ENCODE peak calls at places on chromosomes 6 and 20, in ten cellular contexts. W is PC-3, D is psoas muscle, T is tibial artery, C is heart right ventricle, F is fibroblast of lung, Q is HCT116, P is left ventricle myocardium inferior, B is GM23248, S is heart left ventricle. E is an unnamed sample. For H3K4me1, the result is how much of the 10 kb centered on the place peaks cover.

GRCh38 chr20:63427724-63428330 is 44.6 kb downstream of the KCNQ2 start:
- DNase-seq in W (no peak), D (no peak), T (no peak), C (no peak), F (no peak), Q (no peak), P (no peak), B (no peak), S (no peak), E (no peak)

GRCh38 chr6:135269399-135270005 is 88.4 kb downstream of the MYB start:
- DNase-seq in W (no peak), D (no peak), T (no peak), C (no peak), F (no peak), Q (no peak), P (no peak), B (no peak), S (no peak), E (no peak)

GRCh38 chr6:118509009-118509617 is 39.0 kb upstream of the PLN start:
- DNase-seq in W (peak), D (no peak), T (no peak), C (peak), F (peak), Q (peak), P (no peak), B (peak), S (peak), E (no peak)

GRCh38 chr6:29824144-29824543 is 3.5 kb upstream of the HLA-G start:
- DNase-seq in W (no peak), D (no peak), T (no peak), C (no peak), F (no peak), Q (no peak), P (no peak), B (no peak), S (no peak), E (no peak)

GRCh38 chr6:24283043-24283985 is 74.5 kb downstream of the DCDC2 start:
- DNase-seq in W (peak), D (peak), T (peak), C (peak), F (peak), Q (peak), P (peak), B (peak), S (peak), E (peak)

GRCh38 chr6:53854843-53855567 is 60.2 kb downstream of the LRRC1 start:
- DNase-seq in W (no peak), D (no peak), T (no peak), C (no peak), F (no peak), Q (no peak), P (no peak), B (no peak), S (no peak), E (peak)

GRCh38 chr6:79506251-79506650 is 31.0 kb downstream of the LCA5 start:
- DNase-seq in W (peak), D (no peak), T (no peak), C (no peak), F (no peak), Q (no peak), P (no peak), B (peak), S (no peak), E (peak)

GRCh38 chr6:166935353-166935752 is 21.0 kb downstream of the RNASET2 start:
- DNase-seq in W (no peak), D (no peak), T (no peak), C (no peak), F (no peak), Q (no peak), P (no peak), B (no peak), S (no peak), E (no peak)

GRCh38 chr6:1321715-1322114 is 9.8 kb downstream of the FOXQ1 start:
- DNase-seq in W (no peak), D (no peak), T (no peak), C (no peak), F (peak), Q (no peak), P (no peak), B (peak), S (no peak), E (no peak)

GRCh38 chr6:88574666-88575065 is 388.8 kb downstream of the RNGTT start:
- DNase-seq in W (no peak), D (no peak), T (no peak), C (no peak), F (no peak), Q (no peak), P (no peak), B (no peak), S (no peak), E (no peak)

GRCh38 chr20:2745936-2746635 is 53.5 kb downstream of the EBF4 start:
- DNase-seq in W (no peak), D (no peak), T (no peak), C (no peak), F (no peak), Q (no peak), P (no peak), B (no peak), S (no peak), E (no peak)

GRCh38 chr6:147166360-147166944 is 37.8 kb upstream of the STXBP5 start:
- DNase-seq in W (no peak), D (no peak), T (no peak), C (no peak), F (peak), Q (no peak), P (no peak), B (no peak), S (no peak), E (peak)

GRCh38 chr6:135880066-135880972 is 28.8 kb downstream of the PDE7B start:
- DNase-seq in W (peak), D (no peak), T (no peak), C (no peak), F (peak), Q (no peak), P (no peak), B (peak), S (no peak), E (peak)

GRCh38 chr6:167699141-167700036 is 127.3 kb upstream of the AFDN start:
- DNase-seq in W (peak), D (peak), T (peak), C (peak), F (no peak), Q (no peak), P (peak), B (peak), S (peak), E (no peak)

GRCh38 chr20:25076731-25077609 is 5.0 kb downstream of the VSX1 start:
- DNase-seq in W (peak), D (no peak), T (no peak), C (no peak), F (no peak), Q (peak), P (no peak), B (peak), S (no peak), E (peak)

GRCh38 chr6:143772110-143772509 is 71.0 kb upstream of the LTV1 start:
- DNase-seq in W (no peak), D (no peak), T (no peak), C (no peak), F (no peak), Q (no peak), P (no peak), B (peak), S (no peak), E (no peak)

GRCh38 chr20:7859371-7859802 is 80.9 kb downstream of the HAO1 start:
- DNase-seq in W (peak), D (no peak), T (no peak), C (peak), F (peak), Q (no peak), P (no peak), B (peak), S (no peak), E (peak)

GRCh38 chr6:152378154-152378553 is 259.0 kb downstream of the SYNE1 start:
- DNase-seq in W (peak), D (no peak), T (no peak), C (no peak), F (no peak), Q (no peak), P (no peak), B (peak), S (no peak), E (peak)

GRCh38 chr20:23889775-23890187 is 10.2 kb upstream of the CST5 start:
- DNase-seq in W (peak), D (peak), T (no peak), C (peak), F (peak), Q (peak), P (peak), B (peak), S (peak), E (peak)

GRCh38 chr6:110682460-110682853 is 132.8 kb downstream of the CDK19 start:
- DNase-seq in W (peak), D (no peak), T (peak), C (peak), F (peak), Q (peak), P (no peak), B (peak), S (peak), E (peak)

GRCh38 chr6:75842191-75842590 is 93.2 kb downstream of the MYO6 start:
- DNase-seq in W (no peak), D (no peak), T (no peak), C (no peak), F (no peak), Q (no peak), P (no peak), B (no peak), S (no peak), E (no peak)

GRCh38 chr6:155765275-155766194 is 309.9 kb upstream of the NOX3 start:
- DNase-seq in W (peak), D (no peak), T (no peak), C (no peak), F (peak), Q (no peak), P (no peak), B (peak), S (no peak), E (peak)

GRCh38 chr20:8670900-8671229 is 398.0 kb upstream of the PLCB4 start:
- DNase-seq in W (no peak), D (no peak), T (no peak), C (no peak), F (no peak), Q (no peak), P (no peak), B (peak), S (no peak), E (no peak)

GRCh38 chr20:58268421-58268821 is 40.0 kb upstream of the ANKRD60 start:
- DNase-seq in W (peak), D (no peak), T (no peak), C (no peak), F (no peak), Q (no peak), P (no peak), B (no peak), S (no peak), E (no peak)

GRCh38 chr20:51700809-51701285 is 67.3 kb downstream of the ATP9A start:
- DNase-seq in W (peak), D (no peak), T (no peak), C (no peak), F (peak), Q (peak), P (no peak), B (peak), S (no peak), E (peak)

GRCh38 chr6:63904844-63905243 is 269.2 kb downstream of the PHF3 start:
- DNase-seq in W (peak), D (no peak), T (no peak), C (no peak), F (peak), Q (no peak), P (no peak), B (peak), S (no peak), E (peak)

GRCh38 chr6:89082439-89082838 is 1.9 kb downstream of the PNRC1 start:
- DNase-seq in W (peak), D (no peak), T (no peak), C (no peak), F (peak), Q (no peak), P (no peak), B (peak), S (no peak), E (peak)

GRCh38 chr6:20400476-20401402 is 940 bp upstream of the E2F3 start:
- DNase-seq in W (peak), D (peak), T (peak), C (peak), F (peak), Q (peak), P (peak), B (peak), S (peak), E (peak)

GRCh38 chr6:36387440-36388303 is at the start of gene ETV7:
- DNase-seq in W (peak), D (peak), T (no peak), C (no peak), F (peak), Q (no peak), P (no peak), B (peak), S (peak), E (peak)

GRCh38 chr20:39670987-39671386 is 708.8 kb downstream of the DHX35 start:
- DNase-seq in W (no peak), D (no peak), T (no peak), C (no peak), F (no peak), Q (no peak), P (no peak), B (no peak), S (no peak), E (no peak)

GRCh38 chr6:81562169-81562568 is 190.3 kb downstream of the TENT5A start:
- DNase-seq in W (peak), D (no peak), T (no peak), C (no peak), F (peak), Q (peak), P (no peak), B (peak), S (no peak), E (no peak)

GRCh38 chr6:13993416-13993815 is 68.7 kb downstream of the RNF182 start:
- DNase-seq in W (no peak), D (no peak), T (no peak), C (no peak), F (no peak), Q (no peak), P (no peak), B (no peak), S (no peak), E (no peak)

GRCh38 chr6:147651249-147652063 is 143.0 kb downstream of the SAMD5 start:
- DNase-seq in W (peak), D (no peak), T (no peak), C (peak), F (peak), Q (no peak), P (peak), B (no peak), S (peak), E (no peak)

GRCh38 chr20:11851646-11852045 is 66.0 kb upstream of the BTBD3 start:
- DNase-seq in W (no peak), D (no peak), T (no peak), C (no peak), F (no peak), Q (no peak), P (no peak), B (no peak), S (no peak), E (peak)

GRCh38 chr6:104753251-104753650 is 106.5 kb downstream of the HACE1 start:
- DNase-seq in W (no peak), D (no peak), T (no peak), C (no peak), F (no peak), Q (no peak), P (no peak), B (no peak), S (no peak), E (no peak)

GRCh38 chr6:168090064-168090690 is 11.2 kb upstream of the FRMD1 start:
- DNase-seq in W (no peak), D (peak), T (no peak), C (no peak), F (no peak), Q (no peak), P (no peak), B (no peak), S (no peak), E (no peak)

GRCh38 chr20:39195495-39196129 is 233.5 kb downstream of the DHX35 start:
- DNase-seq in W (no peak), D (no peak), T (no peak), C (no peak), F (no peak), Q (no peak), P (no peak), B (no peak), S (no peak), E (no peak)

GRCh38 chr6:167776906-167777645 is 49.6 kb upstream of the AFDN start:
- DNase-seq in W (no peak), D (no peak), T (no peak), C (no peak), F (no peak), Q (no peak), P (no peak), B (no peak), S (no peak), E (no peak)

GRCh38 chr20:21396045-21396893 is 1.1 kb downstream of the NKX2-4 start:
- DNase-seq in W (no peak), D (no peak), T (no peak), C (no peak), F (no peak), Q (no peak), P (no peak), B (no peak), S (peak), E (peak)

GRCh38 chr6:111758608-111759293 is 114.5 kb downstream of the FYN start:
- DNase-seq in W (no peak), D (no peak), T (no peak), C (no peak), F (no peak), Q (no peak), P (no peak), B (no peak), S (no peak), E (no peak)
- H3K27ac ChIP-seq in W (no peak), D (no peak), T (no peak), C (no peak), F (peak), Q (no peak), P (peak), B (peak), S (peak), E (no peak)

GRCh38 chr6:2843138-2843740 is 1.6 kb upstream of the SERPINB1 start:
- DNase-seq in W (peak), D (no peak), T (no peak), C (no peak), F (no peak), Q (no peak), P (no peak), B (no peak), S (no peak), E (peak)

GRCh38 chr6:2839982-2840793 is 1.5 kb downstream of the SERPINB1 start:
- DNase-seq in W (peak), D (no peak), T (no peak), C (no peak), F (no peak), Q (no peak), P (no peak), B (peak), S (no peak), E (peak)

GRCh38 chr6:2840794-2841061 is 935 bp downstream of the SERPINB1 start:
- DNase-seq in W (no peak), D (no peak), T (no peak), C (no peak), F (no peak), Q (no peak), P (no peak), B (no peak), S (no peak), E (no peak)

GRCh38 chr6:2841264-2842138 is at the start of gene SERPINB1:
- DNase-seq in W (peak), D (peak), T (peak), C (peak), F (peak), Q (peak), P (peak), B (peak), S (peak), E (peak)

GRCh38 chr6:2842139-2842552 is 483 bp upstream of the SERPINB1 start:
- DNase-seq in W (no peak), D (no peak), T (no peak), C (no peak), F (no peak), Q (no peak), P (no peak), B (no peak), S (no peak), E (no peak)
- H3K4me3 ChIP-seq in W (peak), D (peak), T (peak), C (no peak), F (peak), Q (peak), P (peak), B (peak), S (peak), E (peak)

DNA sequence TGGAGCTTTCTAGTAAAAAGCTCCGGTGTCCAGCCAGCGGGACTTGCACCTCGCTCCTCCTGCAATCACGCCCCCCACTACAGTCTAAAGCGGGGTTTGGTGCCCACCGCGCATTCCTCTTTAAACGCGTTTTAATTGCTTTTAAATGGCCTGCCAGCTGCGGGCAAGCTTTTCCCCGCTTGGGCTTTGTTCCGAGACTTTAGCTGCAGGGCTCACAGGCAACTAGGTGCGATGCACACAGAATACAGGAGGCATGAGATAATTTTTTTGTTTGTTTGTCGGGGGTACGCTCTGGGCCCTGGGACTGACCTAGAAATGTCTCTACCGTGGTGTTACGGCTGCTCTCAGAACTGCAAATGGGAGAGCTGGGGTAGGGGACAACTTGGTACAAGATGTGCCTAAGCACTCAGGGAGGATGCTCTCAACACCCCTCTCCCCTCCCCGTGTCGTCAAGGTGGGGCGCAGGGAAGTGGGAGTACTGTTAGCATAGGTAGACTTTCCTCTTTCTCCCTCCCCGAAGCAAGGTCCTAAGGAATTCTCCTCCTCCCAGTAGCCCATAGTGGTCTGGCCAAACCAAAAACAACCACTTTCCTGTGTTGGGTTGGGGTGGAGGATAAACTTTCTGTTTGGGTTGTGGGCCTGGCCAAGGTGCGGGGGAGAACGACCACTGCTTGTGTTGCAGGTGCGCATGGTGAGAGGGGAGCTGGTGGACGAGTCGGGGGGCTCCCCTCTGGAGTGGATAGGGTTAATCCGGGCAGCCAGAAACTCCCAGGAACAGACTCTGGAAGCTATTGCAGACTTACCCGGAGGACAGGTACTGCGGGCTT is 1.6 kb downstream of the PRDM13 start:
- DNase-seq in W (no peak), D (no peak), T (no peak), C (no peak), F (no peak), Q (no peak), P (no peak), B (no peak), S (no peak), E (no peak)
- H3K4me1 ChIP-seq in W (under half), D (under half), T (under half), C (under half), F (under half), Q (under half), P (under half), B (under half), S (under half), E (under half)

GRCh38 chr20:48480391-48480790 is 347.4 kb downstream of the PREX1 start:
- DNase-seq in W (no peak), D (no peak), T (no peak), C (no peak), F (no peak), Q (no peak), P (no peak), B (no peak), S (no peak), E (no peak)
- H3K27ac ChIP-seq in W (no peak), D (no peak), T (no peak), C (no peak), F (no peak), Q (no peak), P (no peak), B (no peak), S (no peak), E (no peak)

GRCh38 chr6:154276810-154277577 is 79.6 kb downstream of the IPCEF1 start:
- DNase-seq in W (peak), D (no peak), T (no peak), C (no peak), F (peak), Q (peak), P (no peak), B (peak), S (no peak), E (no peak)
- H3K4me3 ChIP-seq in W (peak), D (no peak), T (no peak), C (no peak), F (no peak), Q (no peak), P (peak), B (no peak), S (no peak), E (peak)

GRCh38 chr6:3227363-3228045 is at the start of gene TUBB2B:
- DNase-seq in W (no peak), D (peak), T (no peak), C (no peak), F (no peak), Q (no peak), P (peak), B (peak), S (peak), E (no peak)

GRCh38 chr6:3230275-3231212 is 3.1 kb upstream of the TUBB2B start:
- DNase-seq in W (no peak), D (no peak), T (no peak), C (no peak), F (no peak), Q (no peak), P (no peak), B (peak), S (no peak), E (no peak)

GRCh38 chr6:3229566-3230274 is 2.3 kb upstream of the TUBB2B start:
- DNase-seq in W (no peak), D (no peak), T (no peak), C (no peak), F (no peak), Q (no peak), P (no peak), B (peak), S (no peak), E (no peak)

GRCh38 chr6:3228046-3228671 is 706 bp upstream of the TUBB2B start:
- DNase-seq in W (no peak), D (no peak), T (no peak), C (no peak), F (no peak), Q (no peak), P (no peak), B (no peak), S (no peak), E (no peak)

GRCh38 chr6:3228791-3229565 is 1.5 kb upstream of the TUBB2B start:
- DNase-seq in W (no peak), D (no peak), T (no peak), C (no peak), F (no peak), Q (no peak), P (no peak), B (no peak), S (no peak), E (no peak)
- H3K4me1 ChIP-seq in W (under half), D (under half), T (under half), C (half or more), F (under half), Q (under half), P (half or more), B (under half), S (half or more), E (under half)